ENCODE peak calls at places on chromosomes 2 and 18, in six cellular contexts. U, P, L, Q, D and H are unnamed samples.

GRCh38 chr2:83055338-83056010 is 1403.6 kb downstream of the SUCLG1 start:
- DNase-seq in U (peak; percentile 87), P (no peak), L (no peak), Q (peak; percentile 74), D (peak; percentile 50), H (peak; percentile 82)

GRCh38 chr18:22504665-22505064 is 87.0 kb upstream of the CTAGE1 start:
- DNase-seq in U (peak; percentile 65), P (no peak), L (no peak), Q (peak; percentile 52), D (peak; percentile 74), H (peak; percentile 58)

GRCh38 chr2:150389487-150389886 is 98.0 kb downstream of the RND3 start:
- DNase-seq in U (no peak), P (no peak), L (no peak), Q (peak; percentile 15), D (no peak), H (peak; percentile 37)

GRCh38 chr2:68330691-68331090 is 10.9 kb upstream of the CNRIP1 start:
- DNase-seq in U (peak; percentile 40), P (no peak), L (no peak), Q (no peak), D (peak; percentile 25), H (no peak)

GRCh38 chr2:71790261-71791038 is 337.1 kb downstream of the DYSF start:
- DNase-seq in U (no peak), P (peak; percentile 62), L (peak; percentile 7), Q (no peak), D (no peak), H (no peak)

GRCh38 chr2:88307817-88308216 is 137.7 kb downstream of the THNSL2 start:
- DNase-seq in U (no peak), P (no peak), L (peak; percentile 16), Q (peak; percentile 29), D (peak; percentile 3), H (no peak)

GRCh38 chr2:138121769-138122661 is 157.7 kb downstream of the HNMT start:
- DNase-seq in U (no peak), P (no peak), L (no peak), Q (peak; percentile 81), D (no peak), H (no peak)

GRCh38 chr2:69013123-69013836 is at the start of gene ANTXR1:
- DNase-seq in U (peak; percentile 85), P (peak; percentile 89), L (peak; percentile 73), Q (peak; percentile 75), D (peak; percentile 81), H (peak; percentile 67)

GRCh38 chr2:240213226-240213475 is 72.7 kb upstream of the OTOS start:
- DNase-seq in U (no peak), P (peak; percentile 64), L (no peak), Q (no peak), D (no peak), H (no peak)

GRCh38 chr2:190679813-190680591 is 31.1 kb downstream of the NAB1 start:
- DNase-seq in U (peak; percentile 27), P (peak; percentile 87), L (peak; percentile 31), Q (peak; percentile 32), D (peak; percentile 41), H (no peak)

GRCh38 chr2:26875083-26875634 is 27.2 kb downstream of the DPYSL5 start:
- DNase-seq in U (no peak), P (no peak), L (no peak), Q (no peak), D (no peak), H (no peak)

GRCh38 chr18:24138281-24138883 is 480 bp upstream of the CABYR start:
- DNase-seq in U (no peak), P (no peak), L (no peak), Q (no peak), D (peak; percentile 24), H (no peak)

GRCh38 chr2:127701651-127702394 is 526 bp downstream of the SFT2D3 start:
- DNase-seq in U (peak; percentile 67), P (peak; percentile 94), L (peak; percentile 83), Q (peak; percentile 64), D (peak; percentile 63), H (peak; percentile 69)

GRCh38 chr18:70621710-70622109 is 332.9 kb downstream of the SOCS6 start:
- DNase-seq in U (no peak), P (no peak), L (no peak), Q (no peak), D (no peak), H (no peak)

GRCh38 chr18:6605115-6605869 is 124.2 kb upstream of the ARHGAP28 start:
- DNase-seq in U (peak; percentile 76), P (no peak), L (no peak), Q (no peak), D (peak; percentile 43), H (no peak)

GRCh38 chr2:25920326-25920725 is 42.0 kb upstream of the ASXL2 start:
- DNase-seq in U (peak; percentile 93), P (no peak), L (no peak), Q (no peak), D (peak; percentile 60), H (peak; percentile 59)

GRCh38 chr2:221896505-221897151 is 324.5 kb upstream of the EPHA4 start:
- DNase-seq in U (peak; percentile 60), P (no peak), L (no peak), Q (peak; percentile 13), D (peak; percentile 88), H (no peak)

DNA sequence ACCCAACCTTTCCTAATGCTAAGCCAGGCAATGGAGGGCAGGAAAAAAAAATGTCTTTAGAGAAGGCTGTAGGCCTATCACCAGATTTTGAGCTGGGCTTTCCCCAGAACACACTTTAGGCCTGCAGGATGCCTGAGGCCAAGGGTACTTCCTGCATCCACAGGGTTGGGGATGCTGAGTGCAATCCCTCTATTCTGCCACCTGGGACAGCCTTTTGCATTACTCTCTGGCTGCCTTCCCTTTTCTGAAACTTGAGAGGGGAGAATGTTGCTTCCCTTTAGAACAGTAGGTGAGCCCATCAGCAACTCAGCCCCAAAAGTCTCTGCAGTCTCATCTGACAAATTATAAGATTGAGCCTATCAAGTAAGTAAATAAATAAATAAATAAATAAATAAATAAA is 195.2 kb downstream of the SLC8A1 start:
- DNase-seq in U (no peak), P (no peak), L (peak; percentile 30), Q (peak; percentile 30), D (no peak), H (no peak)
- TF ChIP-seq CTCF in U (peak; percentile 6), P (no peak), L (peak; percentile 69), Q (peak; percentile 53), D (peak; percentile 34), H (peak; percentile 55)

GRCh38 chr2:174339571-174339966 is 4.8 kb downstream of the SP9 start:
- DNase-seq in U (no peak), P (no peak), L (no peak), Q (no peak), D (no peak), H (no peak)
- TF ChIP-seq CTCF in U (no peak), P (no peak), L (no peak), Q (no peak), D (no peak), H (no peak)

DNA sequence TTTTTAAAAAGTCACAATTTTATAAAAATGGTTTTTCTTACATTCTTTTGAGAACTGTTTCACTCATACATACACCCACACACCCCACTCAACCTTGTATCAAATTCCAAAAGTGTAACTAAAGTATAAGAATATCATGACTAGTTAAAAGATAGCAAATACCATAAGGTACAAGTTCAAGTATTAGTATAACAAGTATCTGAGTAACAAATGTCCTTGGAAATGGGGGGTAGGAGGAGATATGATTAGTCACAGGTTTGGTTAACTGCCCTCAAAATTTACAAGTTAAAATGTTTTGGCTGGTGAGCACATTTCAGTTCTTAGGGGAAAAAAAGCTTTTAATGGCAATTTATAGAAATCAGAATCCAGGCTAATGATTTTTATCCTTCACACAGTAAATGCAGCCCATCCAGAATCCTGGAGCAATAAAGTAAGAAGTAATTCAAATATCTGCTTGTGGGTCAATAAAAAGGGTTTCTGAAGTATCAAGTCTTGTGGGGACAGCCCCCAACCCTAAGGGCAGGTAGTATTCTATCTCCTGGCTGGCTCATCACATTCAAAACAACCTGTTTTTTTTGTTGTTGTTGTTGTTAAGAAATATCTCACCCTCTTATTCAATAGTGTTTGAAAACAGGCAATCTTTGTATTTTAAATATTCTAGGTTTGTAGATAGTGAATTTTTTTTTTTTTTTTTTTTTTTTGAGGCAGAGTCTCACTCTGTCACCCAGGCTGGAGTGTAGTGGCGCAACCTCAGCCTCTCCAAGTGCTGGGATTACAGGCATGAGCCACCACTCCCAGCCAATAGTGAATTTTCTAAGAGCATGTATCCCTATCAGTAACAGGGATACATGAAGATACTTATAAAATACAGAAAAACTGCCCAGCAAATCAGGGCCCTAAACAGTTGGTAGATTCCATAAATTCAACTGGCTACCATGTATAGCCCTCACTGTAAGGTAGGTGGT is 14.5 kb downstream of the IAH1 start:
- DNase-seq in U (peak; percentile 26), P (no peak), L (no peak), Q (no peak), D (peak; percentile 67), H (peak; percentile 62)
- TF ChIP-seq CTCF in U (no peak), P (no peak), L (no peak), Q (no peak), D (no peak), H (no peak)

DNA sequence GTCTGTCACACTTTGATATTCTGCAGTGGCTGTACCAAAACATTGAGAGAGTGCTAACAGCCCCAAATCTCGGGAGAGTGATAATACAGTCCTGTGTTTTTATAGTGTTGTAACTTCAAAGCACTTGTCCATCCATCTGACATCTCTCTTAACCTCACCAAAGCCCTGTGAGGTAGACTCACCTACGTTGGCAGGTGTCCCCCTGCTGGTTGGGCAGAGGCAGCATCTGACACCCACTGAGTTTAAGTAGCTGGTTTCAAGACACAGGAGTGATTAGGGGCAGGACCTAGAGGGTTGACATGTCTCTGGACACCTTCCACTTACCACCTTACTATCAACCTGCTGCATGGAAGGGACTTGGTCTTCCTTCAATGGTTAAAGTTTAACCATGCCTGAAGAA is 22.9 kb downstream of the COLEC12 start:
- DNase-seq in U (no peak), P (no peak), L (peak; percentile 28), Q (no peak), D (no peak), H (no peak)
- TF ChIP-seq CTCF in U (no peak), P (no peak), L (peak; percentile 60), Q (peak; percentile 57), D (peak; percentile 6), H (peak; percentile 58)

GRCh38 chr18:11992096-11992785 is 10.9 kb downstream of the IMPA2 start:
- DNase-seq in U (no peak), P (no peak), L (no peak), Q (no peak), D (no peak), H (no peak)
- TF ChIP-seq CTCF in U (no peak), P (no peak), L (no peak), Q (no peak), D (no peak), H (no peak)